ENCODE peak calls at places on chromosomes 6 and 20, in six cellular contexts. P, N, T, F, Y and H are unnamed samples.

GRCh38 chr6:168248148-168248620 is 71.4 kb downstream of the DACT2 start:
- DNase-seq in Y (no peak), N (no peak), T (no peak), P (no peak), F (no peak), H (no peak)

GRCh38 chr20:22303523-22303922 is 280.8 kb downstream of the FOXA2 start:
- DNase-seq in T (peak; percentile 42), N (peak; percentile 15), P (peak; percentile 4), F (peak; percentile 64), Y (peak; percentile 18), H (no peak)

GRCh38 chr20:1225729-1226313 is at the start of gene RAD21L1:
- DNase-seq in P (peak; percentile 100), F (peak; percentile 81), N (peak; percentile 95), T (peak; percentile 70), Y (peak; percentile 62), H (peak; percentile 24)

GRCh38 chr6:133956413-133957049 is 3.5 kb downstream of the TBPL1 start:
- DNase-seq in N (no peak), P (no peak), Y (no peak), F (no peak), T (no peak), H (no peak)

GRCh38 chr6:11492444-11493300 is 44.9 kb upstream of the TMEM170B start:
- DNase-seq in F (no peak), P (no peak), Y (no peak), T (no peak), N (no peak), H (no peak)

GRCh38 chr6:14359438-14359837 is 241.9 kb downstream of the CD83 start:
- DNase-seq in N (no peak), T (no peak), F (no peak), Y (no peak), P (no peak), H (no peak)

GRCh38 chr20:47349365-47350180 is 6.9 kb downstream of the ZMYND8 start:
- DNase-seq in F (peak; percentile 67), P (no peak), N (peak; percentile 54), T (no peak), Y (no peak), H (no peak)

GRCh38 chr20:17654649-17655285 is 27.3 kb downstream of the RRBP1 start:
- DNase-seq in N (peak; percentile 78), Y (no peak), T (peak; percentile 51), F (peak; percentile 91), P (peak; percentile 52), H (no peak)

DNA sequence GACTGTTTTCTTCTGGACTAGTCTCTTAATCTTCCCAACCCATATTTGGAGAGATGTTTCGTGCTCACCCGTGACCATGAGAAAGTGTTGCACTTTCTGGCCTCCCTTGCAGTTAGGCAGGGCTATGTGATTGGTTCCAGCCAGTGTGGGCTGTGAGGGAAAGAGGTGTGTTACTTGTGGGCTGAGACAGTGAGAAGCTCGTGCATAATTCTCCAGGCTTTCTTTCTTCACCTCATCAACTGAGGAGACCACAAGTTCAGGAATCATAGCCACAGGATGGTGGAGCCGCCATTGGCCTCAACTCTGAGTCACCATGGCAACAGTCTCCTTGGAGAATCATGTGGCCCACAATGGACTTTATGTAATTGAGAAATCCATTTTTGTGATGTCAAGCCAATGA is 57.5 kb upstream of the FUCA2 start:
- DNase-seq in N (no peak), T (no peak), Y (no peak), P (no peak), F (no peak), H (no peak)
- TF ChIP-seq EZH2phosphoT487 in N (no peak), T (no peak), Y (no peak), P (no peak), F (no peak), H (no peak)

GRCh38 chr6:5693588-5693987 is 313.1 kb downstream of the NRN1 start:
- DNase-seq in N (no peak), P (no peak), F (no peak), Y (no peak), T (no peak), H (no peak)
- TF ChIP-seq EZH2phosphoT487 in N (no peak), P (no peak), F (no peak), Y (no peak), T (no peak), H (no peak)

GRCh38 chr20:59025511-59025910 is 6.3 kb downstream of the TUBB1 start:
- DNase-seq in F (no peak), Y (no peak), T (no peak), N (no peak), P (no peak), H (no peak)
- TF ChIP-seq EZH2phosphoT487 in F (no peak), Y (no peak), T (no peak), N (no peak), P (no peak), H (no peak)

DNA sequence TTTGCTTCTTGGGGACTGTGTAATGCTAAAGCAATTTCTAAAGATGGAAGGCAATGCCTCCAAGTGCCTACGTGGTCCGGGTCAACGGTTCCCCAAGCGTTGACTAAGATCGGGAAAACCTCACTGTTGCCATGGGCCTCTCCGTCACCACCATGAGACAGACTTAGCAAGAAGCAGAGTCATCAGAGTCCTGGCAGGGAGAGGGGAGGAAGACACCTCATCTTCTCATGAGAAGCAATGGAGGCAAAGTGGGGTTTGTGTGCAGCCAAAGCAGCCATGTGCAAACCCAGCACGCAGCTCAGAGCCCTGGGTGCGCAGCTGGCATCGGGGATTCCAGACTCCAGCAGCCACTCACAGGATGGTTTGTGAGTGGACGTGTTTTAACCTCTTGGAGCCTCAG is 111.4 kb downstream of the SYNDIG1 start:
- DNase-seq in P (no peak), Y (no peak), F (no peak), N (no peak), T (no peak), H (no peak)
- TF ChIP-seq EZH2phosphoT487 in P (no peak), Y (no peak), F (no peak), N (no peak), T (no peak), H (no peak)

GRCh38 chr20:21175433-21175832 is 49.6 kb downstream of the KIZ start:
- DNase-seq in F (no peak), Y (no peak), P (no peak), N (no peak), T (no peak), H (peak; percentile 8)

GRCh38 chr20:21172626-21173025 is 46.7 kb downstream of the KIZ start:
- DNase-seq in P (no peak), N (no peak), F (no peak), Y (no peak), T (no peak), H (no peak)

GRCh38 chr20:21174425-21175239 is 48.8 kb downstream of the KIZ start:
- DNase-seq in P (no peak), N (no peak), F (no peak), T (no peak), Y (no peak), H (no peak)

GRCh38 chr20:21177767-21178166 is 51.9 kb downstream of the KIZ start:
- DNase-seq in Y (no peak), N (no peak), P (no peak), F (no peak), T (no peak), H (no peak)

DNA sequence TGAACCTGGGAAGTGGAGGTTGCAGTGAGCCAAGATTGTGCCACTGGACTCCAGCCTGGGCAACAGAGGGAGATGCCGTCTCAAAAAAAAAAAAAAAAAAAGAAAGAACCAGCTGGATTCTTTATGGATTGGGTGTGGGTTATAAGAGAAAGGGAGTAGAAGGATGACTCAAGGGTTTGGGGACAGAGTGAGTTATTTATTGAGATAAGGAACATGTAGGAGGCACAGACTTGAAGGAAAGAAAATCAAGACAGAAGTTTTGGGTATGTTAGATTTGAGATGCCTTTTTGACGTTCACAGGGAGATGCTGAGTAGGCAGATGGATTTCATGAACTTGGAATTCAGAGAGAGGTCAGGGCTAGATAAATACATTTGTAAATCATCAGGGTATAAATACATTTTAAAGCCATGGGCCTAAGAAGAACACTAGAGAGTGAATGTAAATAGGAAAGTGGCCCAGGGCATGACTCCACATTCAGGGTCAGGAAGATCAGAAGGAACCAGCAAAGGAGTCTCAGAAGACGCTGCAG is 47.7 kb downstream of the KIZ start:
- DNase-seq in F (no peak), T (peak; percentile 46), Y (no peak), P (no peak), N (no peak), H (no peak)
- TF ChIP-seq EZH2phosphoT487 in F (no peak), T (no peak), Y (no peak), P (no peak), N (no peak), H (no peak)

GRCh38 chr6:157603314-157603940 is 219.6 kb upstream of the SNX9 start:
- DNase-seq in N (no peak), Y (no peak), P (no peak), F (no peak), T (no peak), H (no peak)

GRCh38 chr6:157606516-157606915 is 216.5 kb upstream of the SNX9 start:
- DNase-seq in N (no peak), T (no peak), Y (no peak), P (no peak), F (no peak), H (no peak)

GRCh38 chr6:157603971-157604370 is 219.1 kb upstream of the SNX9 start:
- DNase-seq in N (no peak), P (no peak), T (no peak), Y (no peak), F (no peak), H (no peak)

GRCh38 chr6:157605484-157605883 is 217.6 kb upstream of the SNX9 start:
- DNase-seq in Y (no peak), T (no peak), N (no peak), P (no peak), F (no peak), H (no peak)

DNA sequence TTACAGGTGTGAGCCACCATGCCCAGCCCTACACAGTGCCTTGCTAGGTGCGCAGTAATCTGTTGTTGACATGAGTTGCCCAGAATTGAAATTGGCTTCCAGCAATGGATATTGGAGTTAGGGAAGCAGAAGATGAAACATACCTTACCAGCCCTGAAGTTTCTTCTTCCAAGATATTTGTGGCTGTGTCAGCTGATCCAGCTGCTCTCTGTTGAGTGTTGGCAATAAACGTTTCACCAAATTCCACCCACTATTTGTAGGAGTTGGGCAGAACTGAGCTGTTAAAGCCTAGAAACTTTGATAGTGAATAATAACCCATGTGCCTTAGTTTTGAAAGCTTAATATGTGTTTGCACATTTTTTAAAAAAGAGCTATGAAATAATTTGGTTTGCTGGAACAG is 218.2 kb upstream of the SNX9 start:
- DNase-seq in N (no peak), P (no peak), T (no peak), Y (no peak), F (no peak), H (no peak)
- TF ChIP-seq EZH2phosphoT487 in N (no peak), P (no peak), T (no peak), Y (no peak), F (no peak), H (no peak)